ENCODE peak calls at places on chromosomes 11 and 22, in ten cellular contexts. E is gastrocnemius medialis, X is neuronal stem cell, F is psoas muscle, A is H1, Z is A549, U is cardiac muscle cell, Q is upper lobe of right lung, M is transverse colon, S is pancreas. G is an unnamed sample. For H3K9me3, the result is how much of the 10 kb centered on the place peaks cover.

GRCh38 chr22:39524753-39525657 is 4.6 kb downstream of the ATF4 start:
- DNase-seq in Q (no peak), A (no peak), M (no peak), F (no peak), E (no peak), U (no peak), S (no peak), X (no peak), Z (no peak), G (no peak)

GRCh38 chr11:71979582-71979981 is 19.1 kb upstream of the IL18BP start:
- DNase-seq in Q (no peak), F (no peak), E (no peak), Z (no peak), A (no peak), S (no peak), X (no peak), M (no peak), U (no peak), G (no peak)

GRCh38 chr11:118996926-118997626 is 862 bp upstream of the CENATAC start:
- DNase-seq in Q (no peak), A (no peak), M (no peak), S (no peak), F (no peak), E (no peak), Z (peak), X (no peak), U (no peak), G (no peak)

GRCh38 chr11:34053161-34053686 is 1.7 kb downstream of the CAPRIN1 start:
- DNase-seq in F (peak), S (peak), Z (peak), M (peak), A (peak), Q (peak), X (peak), U (peak), E (peak), G (peak)

GRCh38 chr22:41647771-41648170 is 26.7 kb downstream of the XRCC6 start:
- DNase-seq in A (no peak), E (no peak), U (no peak), Q (no peak), Z (no peak), S (no peak), F (no peak), X (no peak), M (no peak), G (no peak)

GRCh38 chr11:123381817-123382554 is 48.1 kb upstream of the GRAMD1B start:
- DNase-seq in S (no peak), F (no peak), E (no peak), Q (no peak), U (no peak), Z (no peak), A (no peak), M (no peak), X (no peak), G (no peak)

GRCh38 chr11:70319694-70320093 is 49.2 kb downstream of the PPFIA1 start:
- DNase-seq in X (no peak), M (no peak), U (peak), A (no peak), F (no peak), Z (no peak), S (no peak), E (no peak), Q (no peak), G (no peak)

GRCh38 chr11:35141538-35141937 is 2.6 kb downstream of the CD44 start:
- DNase-seq in M (peak), A (no peak), F (peak), S (peak), Z (no peak), X (no peak), U (no peak), Q (peak), E (peak), G (no peak)

GRCh38 chr11:18987454-18988231 is 48.4 kb upstream of the MRGPRX1 start:
- DNase-seq in U (no peak), F (no peak), E (no peak), Q (no peak), X (no peak), A (no peak), Z (no peak), M (no peak), S (no peak), G (no peak)

GRCh38 chr22:39818050-39818449 is 75.5 kb downstream of the ENTHD1 start:
- DNase-seq in X (no peak), Z (no peak), A (no peak), E (no peak), F (no peak), Q (no peak), M (no peak), S (no peak), U (no peak), G (no peak)

GRCh38 chr11:106012744-106013143 is 9.3 kb downstream of the MSANTD4 start:
- DNase-seq in S (no peak), M (no peak), A (no peak), F (no peak), Z (no peak), U (no peak), E (peak), X (no peak), Q (no peak), G (no peak)

DNA sequence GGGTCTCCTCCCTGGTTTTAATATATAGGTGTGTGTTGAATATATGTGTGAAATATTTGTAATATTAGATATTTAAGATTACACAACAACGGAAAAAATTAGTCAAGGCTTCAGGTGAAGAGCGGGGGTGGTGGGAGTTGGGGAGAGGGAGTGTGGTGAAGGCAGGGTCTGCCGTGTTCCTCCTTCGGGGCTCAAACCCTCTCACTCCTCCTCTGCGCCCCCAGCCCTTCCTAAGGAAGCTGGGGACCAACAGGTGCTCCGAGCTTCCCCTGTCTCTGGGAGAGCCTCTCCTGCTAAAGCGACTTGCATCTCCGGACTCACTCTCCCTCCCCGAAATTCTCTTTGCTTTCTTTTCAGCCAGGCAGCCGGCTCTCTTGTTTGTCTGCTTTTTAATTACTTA is 950 bp upstream of the CADM1 start:
- DNase-seq in A (no peak), U (peak), S (no peak), M (no peak), X (no peak), Z (no peak), E (no peak), Q (no peak), F (no peak), G (peak)
- H3K4me3 ChIP-seq in A (peak), U (peak), S (no peak), M (no peak), X (peak), Z (peak), E (peak), Q (peak), F (peak), G (peak)

GRCh38 chr11:101553891-101554292 is 29.9 kb downstream of the TRPC6 start:
- DNase-seq in U (no peak), A (no peak), F (no peak), E (no peak), Z (no peak), Q (no peak), X (no peak), S (no peak), M (no peak), G (no peak)

GRCh38 chr11:101552893-101553292 is 30.9 kb downstream of the TRPC6 start:
- DNase-seq in Q (no peak), M (no peak), A (no peak), Z (no peak), U (no peak), F (no peak), E (no peak), X (no peak), S (no peak), G (no peak)

DNA sequence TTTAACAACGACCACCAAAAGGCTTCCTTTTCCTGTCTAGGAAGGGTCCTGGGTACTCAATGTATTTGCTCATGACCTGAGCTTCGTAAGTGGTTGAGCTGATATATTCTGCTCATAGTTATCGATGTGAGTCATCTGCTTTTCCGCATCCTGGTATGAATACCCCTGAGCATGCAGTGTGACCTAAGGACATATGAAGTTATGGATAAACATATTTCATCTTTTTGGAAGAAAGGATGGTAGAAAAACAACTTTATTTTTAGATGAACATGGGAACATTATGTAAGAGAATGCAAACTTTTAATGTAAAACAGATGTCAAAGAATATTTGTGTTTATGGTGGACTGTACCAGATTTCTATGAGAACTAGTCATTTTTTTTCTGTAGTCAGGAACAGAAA is 28.4 kb downstream of the TRPC6 start:
- DNase-seq in E (no peak), U (no peak), X (no peak), F (no peak), Q (no peak), S (no peak), A (no peak), Z (no peak), M (no peak), G (no peak)
- H3K9me3 ChIP-seq in E (under half), U (under half), X (under half), F (under half), Q (under half), S (under half), A (under half), Z (under half), M (under half), G (under half)

GRCh38 chr11:12503886-12504285 is 126.5 kb downstream of the PARVA start:
- DNase-seq in U (no peak), X (no peak), Q (no peak), M (no peak), Z (no peak), F (no peak), S (no peak), E (no peak), A (peak), G (no peak)
- H3K27ac ChIP-seq in U (no peak), X (no peak), Q (no peak), M (no peak), Z (peak), F (no peak), S (no peak), E (no peak), A (no peak), G (peak)

DNA sequence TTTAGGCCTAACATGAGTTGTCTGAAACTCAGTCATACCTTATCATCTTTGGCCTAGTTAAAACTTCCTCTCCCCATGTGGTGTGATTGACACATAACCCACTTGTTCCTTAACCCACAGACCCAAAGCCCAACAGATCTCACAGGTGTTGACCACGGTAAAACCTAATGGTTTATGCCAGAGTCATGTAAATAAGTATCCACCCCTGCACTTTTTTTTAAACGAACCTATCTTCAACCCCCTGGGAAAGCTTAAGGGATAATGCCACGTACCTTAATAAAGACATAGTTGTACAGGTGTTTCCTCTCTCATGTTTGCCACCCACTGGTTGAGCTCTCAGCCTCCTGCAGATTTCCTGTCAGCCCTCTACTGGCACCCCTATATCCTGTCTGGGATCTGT is 709.3 kb upstream of the CCDC179 start:
- DNase-seq in U (no peak), M (no peak), S (no peak), Q (no peak), A (no peak), X (no peak), E (no peak), Z (no peak), F (no peak), G (no peak)
- H3K4me3 ChIP-seq in U (no peak), M (no peak), S (no peak), Q (no peak), A (no peak), X (no peak), E (no peak), Z (no peak), F (no peak), G (no peak)